ENCODE peak calls at places on chromosomes 1 and 21, in eight cellular contexts. O, D, L, Z, F, U, B and E are unnamed samples.

GRCh38 chr1:8660455-8660854 is 157.0 kb downstream of the RERE start:
- DNase-seq in O (no peak), D (no peak), L (peak), Z (no peak), F (peak), U (peak), B (no peak), E (no peak)

GRCh38 chr1:199089393-199090122 is 450.7 kb downstream of the PTPRC start:
- DNase-seq in O (no peak), D (no peak), L (no peak), Z (peak), F (peak), U (no peak), B (peak), E (peak)

GRCh38 chr1:121452484-121452883 is 267.7 kb downstream of the SRGAP2C start:
- DNase-seq in O (no peak), D (no peak), L (no peak), Z (no peak), F (no peak), U (no peak), B (no peak), E (no peak)

GRCh38 chr1:154154534-154155181 is at the start of gene NUP210L:
- DNase-seq in O (no peak), D (peak), L (no peak), Z (no peak), F (no peak), U (peak), B (no peak), E (no peak)

GRCh38 chr1:39525366-39526165 is 34.1 kb downstream of the BMP8A start:
- DNase-seq in O (no peak), D (no peak), L (no peak), Z (peak), F (peak), U (peak), B (no peak), E (no peak)

GRCh38 chr21:37006243-37006520 is 320 bp upstream of the RIPPLY3 start:
- DNase-seq in O (no peak), D (no peak), L (no peak), Z (no peak), F (no peak), U (no peak), B (no peak), E (no peak)

GRCh38 chr1:231924183-231924582 is 297.6 kb downstream of the DISC1 start:
- DNase-seq in O (no peak), D (no peak), L (no peak), Z (no peak), F (no peak), U (no peak), B (no peak), E (no peak)

GRCh38 chr1:223716302-223716862 is 4.0 kb downstream of the CAPN2 start:
- DNase-seq in O (no peak), D (no peak), L (no peak), Z (peak), F (no peak), U (no peak), B (peak), E (peak)

GRCh38 chr21:15192243-15192642 is 127.4 kb upstream of the NRIP1 start:
- DNase-seq in O (no peak), D (no peak), L (no peak), Z (no peak), F (no peak), U (no peak), B (no peak), E (no peak)

GRCh38 chr1:31112223-31112622 is 46.7 kb upstream of the PUM1 start:
- DNase-seq in O (no peak), D (no peak), L (no peak), Z (no peak), F (no peak), U (no peak), B (no peak), E (no peak)

GRCh38 chr1:154495496-154496273 is 6.3 kb upstream of the TDRD10 start:
- DNase-seq in O (no peak), D (no peak), L (no peak), Z (no peak), F (peak), U (no peak), B (no peak), E (no peak)

GRCh38 chr1:168112673-168113305 is 23.9 kb downstream of the GPR161 start:
- DNase-seq in O (no peak), D (no peak), L (no peak), Z (peak), F (no peak), U (peak), B (peak), E (no peak)

GRCh38 chr1:233355841-233356704 is 28.5 kb downstream of the MAP3K21 start:
- DNase-seq in O (no peak), D (no peak), L (no peak), Z (no peak), F (peak), U (no peak), B (no peak), E (no peak)

GRCh38 chr1:108893141-108893530 is 16.4 kb downstream of the GPSM2 start:
- DNase-seq in O (no peak), D (no peak), L (no peak), Z (no peak), F (no peak), U (no peak), B (no peak), E (no peak)

GRCh38 chr1:89927037-89927436 is 67.9 kb upstream of the ZNF326 start:
- DNase-seq in O (no peak), D (no peak), L (no peak), Z (no peak), F (no peak), U (no peak), B (no peak), E (no peak)

GRCh38 chr1:37038079-37038702 is 3.9 kb upstream of the GRIK3 start:
- DNase-seq in O (no peak), D (no peak), L (peak), Z (no peak), F (peak), U (no peak), B (no peak), E (no peak)

GRCh38 chr1:17579951-17580939 is 40.7 kb downstream of the ARHGEF10L start:
- DNase-seq in O (peak), D (no peak), L (no peak), Z (no peak), F (no peak), U (no peak), B (no peak), E (no peak)

GRCh38 chr1:198125995-198126758 is 30.6 kb upstream of the NEK7 start:
- DNase-seq in O (no peak), D (no peak), L (no peak), Z (no peak), F (no peak), U (no peak), B (no peak), E (no peak)

GRCh38 chr1:6109688-6110087 is 64.0 kb downstream of the KCNAB2 start:
- DNase-seq in O (no peak), D (no peak), L (no peak), Z (no peak), F (no peak), U (peak), B (no peak), E (no peak)

GRCh38 chr1:31867546-31867945 is 51.7 kb upstream of the SPOCD1 start:
- DNase-seq in O (no peak), D (no peak), L (no peak), Z (no peak), F (no peak), U (no peak), B (no peak), E (no peak)

GRCh38 chr21:17554619-17555472 is 42.0 kb downstream of the CXADR start:
- DNase-seq in O (no peak), D (no peak), L (no peak), Z (no peak), F (peak), U (no peak), B (no peak), E (no peak)

GRCh38 chr1:232481091-232481490 is 148.8 kb downstream of the SIPA1L2 start:
- DNase-seq in O (no peak), D (no peak), L (no peak), Z (no peak), F (no peak), U (no peak), B (no peak), E (no peak)

GRCh38 chr21:46116846-46117585 is 19.1 kb downstream of the COL6A2 start:
- DNase-seq in O (no peak), D (no peak), L (no peak), Z (no peak), F (no peak), U (peak), B (no peak), E (no peak)

GRCh38 chr1:56345826-56346225 is 233.5 kb downstream of the PLPP3 start:
- DNase-seq in O (no peak), D (no peak), L (no peak), Z (no peak), F (no peak), U (no peak), B (no peak), E (no peak)

GRCh38 chr21:15592271-15592860 is 137.4 kb upstream of the USP25 start:
- DNase-seq in O (no peak), D (no peak), L (no peak), Z (peak), F (peak), U (no peak), B (peak), E (no peak)

GRCh38 chr1:27405074-27405473 is 12.7 kb downstream of the GPR3 start:
- DNase-seq in O (no peak), D (no peak), L (no peak), Z (no peak), F (no peak), U (peak), B (no peak), E (no peak)

DNA sequence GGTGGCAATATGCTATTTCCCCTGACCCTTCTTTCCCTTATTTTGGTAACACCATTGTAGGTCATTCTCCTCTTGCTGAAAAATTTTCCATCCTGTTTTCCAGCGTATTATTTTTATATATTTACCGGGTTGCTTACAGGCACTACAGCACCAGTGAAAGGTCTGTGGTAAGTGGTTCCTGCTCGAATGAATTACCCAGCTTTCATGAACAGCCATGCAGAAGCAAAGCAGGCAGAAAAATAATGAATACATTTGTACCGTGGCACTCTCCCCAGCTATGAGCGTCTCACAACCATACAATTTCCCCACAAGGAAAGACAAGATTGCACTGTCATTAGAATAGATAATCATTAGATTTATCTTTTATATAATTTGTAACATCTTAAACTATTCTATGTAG is 350.8 kb upstream of the PKN2 start:
- DNase-seq in O (no peak), D (no peak), L (no peak), Z (no peak), F (no peak), U (no peak), B (no peak), E (no peak)
- H3K27ac ChIP-seq in O (no peak), D (no peak), L (no peak), Z (no peak), F (no peak), U (no peak), B (no peak), E (no peak)

GRCh38 chr1:116834605-116835004 is 75.1 kb upstream of the PTGFRN start:
- DNase-seq in O (no peak), D (no peak), L (no peak), Z (no peak), F (no peak), U (no peak), B (no peak), E (no peak)
- H3K27ac ChIP-seq in O (no peak), D (no peak), L (no peak), Z (no peak), F (no peak), U (no peak), B (no peak), E (no peak)

DNA sequence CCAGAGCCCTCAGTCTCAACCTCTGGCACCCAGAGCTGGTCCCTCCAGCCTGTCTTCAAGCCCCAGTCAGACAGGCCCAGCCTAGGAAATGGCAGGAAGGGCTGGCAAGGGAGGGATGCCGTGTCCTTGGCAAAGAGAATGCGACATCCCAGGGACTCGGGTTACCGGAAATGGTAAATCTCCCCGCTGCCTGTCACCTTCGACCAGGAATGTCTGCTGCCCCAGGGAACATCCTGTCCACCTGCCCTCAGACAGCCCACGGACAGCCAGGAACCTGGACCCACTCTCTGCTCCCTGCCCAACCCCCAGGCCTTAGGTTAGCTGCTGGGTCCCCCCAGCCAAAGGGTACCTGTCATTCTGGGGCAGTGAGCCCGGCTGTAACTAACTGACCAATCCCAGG is 23.9 kb downstream of the HSPG2 start:
- DNase-seq in O (no peak), D (no peak), L (no peak), Z (no peak), F (no peak), U (no peak), B (no peak), E (no peak)
- H3K27ac ChIP-seq in O (peak), D (no peak), L (no peak), Z (no peak), F (no peak), U (peak), B (no peak), E (no peak)

GRCh38 chr21:42500736-42501135 is 4.7 kb upstream of the RSPH1 start:
- DNase-seq in O (no peak), D (no peak), L (no peak), Z (no peak), F (no peak), U (no peak), B (no peak), E (no peak)

GRCh38 chr21:42500225-42500624 is 4.2 kb upstream of the RSPH1 start:
- DNase-seq in O (no peak), D (no peak), L (no peak), Z (no peak), F (no peak), U (no peak), B (no peak), E (no peak)

GRCh38 chr21:42498012-42498411 is 2.0 kb upstream of the RSPH1 start:
- DNase-seq in O (no peak), D (no peak), L (no peak), Z (no peak), F (no peak), U (no peak), B (no peak), E (no peak)

GRCh38 chr21:42496839-42497202 is 797 bp upstream of the RSPH1 start:
- DNase-seq in O (no peak), D (no peak), L (peak), Z (peak), F (no peak), U (no peak), B (no peak), E (no peak)

DNA sequence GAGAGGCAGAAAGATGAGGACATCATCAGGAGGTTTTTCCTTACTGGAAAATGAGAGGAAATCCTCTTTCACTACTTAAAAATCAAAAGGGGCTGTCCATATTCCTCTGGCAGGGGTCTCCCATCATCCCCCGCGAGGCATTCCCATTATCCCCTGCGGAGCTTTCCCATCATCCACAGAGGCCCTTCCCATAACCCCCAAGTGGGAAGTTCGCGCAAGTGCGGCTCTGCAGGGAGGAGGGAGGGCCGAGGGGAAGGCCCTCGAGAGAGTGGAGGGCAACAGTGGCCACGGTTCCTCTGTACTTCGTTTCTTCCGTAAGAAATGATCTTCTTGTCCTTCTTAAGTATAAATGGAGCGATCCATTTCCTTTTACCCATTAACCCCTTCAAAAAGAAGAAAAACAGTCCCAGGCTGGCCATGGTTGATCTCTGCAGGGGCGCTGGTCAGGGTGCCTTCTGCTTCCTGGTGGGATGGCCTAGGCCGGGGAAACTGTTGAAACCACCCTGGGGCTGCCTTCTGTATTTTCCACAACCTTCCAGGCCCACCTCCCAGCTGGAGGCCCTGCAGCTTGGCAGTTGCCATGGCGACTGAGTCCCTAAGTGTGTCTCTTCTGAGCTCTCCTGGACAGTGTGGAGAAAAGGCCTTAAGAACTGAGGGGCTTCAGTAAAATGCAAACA is 3.5 kb upstream of the RSPH1 start:
- DNase-seq in O (no peak), D (no peak), L (no peak), Z (no peak), F (no peak), U (no peak), B (no peak), E (no peak)
- H3K27ac ChIP-seq in O (no peak), D (no peak), L (no peak), Z (no peak), F (no peak), U (no peak), B (no peak), E (no peak)

GRCh38 chr1:9858293-9859035 is 34.7 kb upstream of the CLSTN1 start:
- DNase-seq in O (no peak), D (no peak), L (no peak), Z (no peak), F (no peak), U (no peak), B (no peak), E (no peak)

GRCh38 chr1:9861371-9861770 is 37.6 kb upstream of the CLSTN1 start:
- DNase-seq in O (no peak), D (no peak), L (no peak), Z (no peak), F (peak), U (no peak), B (no peak), E (no peak)

GRCh38 chr1:9863371-9863770 is 39.6 kb upstream of the CLSTN1 start:
- DNase-seq in O (no peak), D (no peak), L (no peak), Z (no peak), F (no peak), U (no peak), B (no peak), E (no peak)

GRCh38 chr1:9860887-9861286 is 37.1 kb upstream of the CLSTN1 start:
- DNase-seq in O (no peak), D (no peak), L (no peak), Z (no peak), F (no peak), U (no peak), B (no peak), E (no peak)

DNA sequence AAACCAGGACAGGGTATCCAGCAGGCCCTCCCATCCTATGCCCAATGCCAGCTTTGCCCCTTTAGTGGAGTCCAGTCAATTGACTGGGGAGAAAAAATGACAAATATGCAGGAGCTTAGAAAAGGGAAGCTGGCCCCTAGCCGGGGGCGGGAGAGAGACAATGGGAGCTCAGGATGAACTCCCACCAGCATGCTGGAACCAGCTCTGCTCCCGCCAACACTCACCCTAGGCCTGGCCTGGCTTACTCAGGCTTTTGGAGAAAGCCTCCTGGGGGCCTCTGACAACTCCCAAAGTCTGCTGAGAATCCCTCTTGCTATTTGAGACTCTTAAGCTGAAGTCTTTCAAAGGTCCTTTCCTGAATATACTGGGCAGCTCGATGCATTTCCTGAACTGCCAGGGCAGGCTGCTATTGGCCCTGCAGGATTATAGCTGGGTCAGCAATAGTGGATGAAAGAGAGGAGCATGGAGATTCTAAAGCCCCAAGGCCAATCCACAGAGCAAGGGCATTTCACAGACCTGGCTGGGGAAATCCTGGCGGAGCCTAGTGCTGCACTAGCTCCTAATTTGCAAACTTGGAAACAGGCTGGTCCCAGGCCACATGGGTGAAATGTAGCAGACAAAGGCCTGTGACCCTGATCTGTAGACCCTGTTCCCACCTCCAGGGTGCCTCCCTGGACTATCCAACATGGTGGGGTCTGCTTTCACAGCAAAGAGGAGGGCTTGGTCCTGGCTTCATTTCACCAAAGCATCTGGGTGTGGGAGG is 35.7 kb upstream of the CLSTN1 start:
- DNase-seq in O (no peak), D (no peak), L (no peak), Z (no peak), F (no peak), U (no peak), B (no peak), E (no peak)
- H3K27ac ChIP-seq in O (no peak), D (peak), L (peak), Z (no peak), F (no peak), U (no peak), B (no peak), E (no peak)

GRCh38 chr1:215833936-215834729 is 267.0 kb downstream of the KCTD3 start:
- DNase-seq in O (no peak), D (no peak), L (no peak), Z (no peak), F (no peak), U (no peak), B (no peak), E (no peak)
- H3K27ac ChIP-seq in O (no peak), D (no peak), L (no peak), Z (no peak), F (no peak), U (no peak), B (no peak), E (no peak)